ENCODE peak calls at places on chromosomes 3 and 15, in nine cellular contexts. One of them, this sample, is unnamed.

GRCh38 chr3:78728406-78729145 is 1039.2 kb downstream of the ROBO1 start:
- DNase-seq in GM12864: no peak
- DNase-seq in endodermal cell: peak; percentile 49
- DNase-seq in IMR-90: peak; percentile 56
- DNase-seq in SK-N-SH: peak; percentile 34
- DNase-seq in MM.1S: no peak
- DNase-seq in fibroblast of pulmonary artery: peak; percentile 47
- DNase-seq in A549: peak; percentile 21
- DNase-seq in heart left ventricle: peak; percentile 65
- DNase-seq in this sample: peak; percentile 62

GRCh38 chr3:30098656-30099454 is 507.5 kb upstream of the TGFBR2 start:
- DNase-seq in IMR-90: peak; percentile 60
- DNase-seq in fibroblast of pulmonary artery: peak; percentile 66
- DNase-seq in heart left ventricle: no peak
- DNase-seq in SK-N-SH: no peak
- DNase-seq in A549: no peak
- DNase-seq in endodermal cell: no peak
- DNase-seq in MM.1S: no peak
- DNase-seq in GM12864: no peak
- DNase-seq in this sample: peak; percentile 37

GRCh38 chr15:31086344-31086743 is 15.2 kb downstream of the TRPM1 start:
- DNase-seq in SK-N-SH: no peak
- DNase-seq in MM.1S: no peak
- DNase-seq in fibroblast of pulmonary artery: no peak
- DNase-seq in A549: no peak
- DNase-seq in IMR-90: no peak
- DNase-seq in GM12864: no peak
- DNase-seq in endodermal cell: no peak
- DNase-seq in heart left ventricle: no peak
- DNase-seq in this sample: no peak

GRCh38 chr15:31360843-31361763 is 34.5 kb downstream of the KLF13 start:
- DNase-seq in GM12864: peak; percentile 70
- DNase-seq in SK-N-SH: peak; percentile 39
- DNase-seq in heart left ventricle: peak; percentile 59
- DNase-seq in A549: no peak
- DNase-seq in MM.1S: peak; percentile 89
- DNase-seq in endodermal cell: no peak
- DNase-seq in fibroblast of pulmonary artery: no peak
- DNase-seq in IMR-90: no peak
- DNase-seq in this sample: no peak

GRCh38 chr15:41465822-41466421 is 27.8 kb upstream of the ITPKA start:
- DNase-seq in MM.1S: peak; percentile 56
- DNase-seq in heart left ventricle: no peak
- DNase-seq in endodermal cell: no peak
- DNase-seq in fibroblast of pulmonary artery: peak; percentile 82
- DNase-seq in SK-N-SH: peak; percentile 62
- DNase-seq in GM12864: no peak
- DNase-seq in IMR-90: peak; percentile 74
- DNase-seq in A549: peak; percentile 56
- DNase-seq in this sample: peak; percentile 36

GRCh38 chr15:63283126-63283525 is 5.7 kb downstream of the APH1B start:
- DNase-seq in SK-N-SH: no peak
- DNase-seq in endodermal cell: no peak
- DNase-seq in IMR-90: no peak
- DNase-seq in heart left ventricle: peak; percentile 33
- DNase-seq in MM.1S: no peak
- DNase-seq in fibroblast of pulmonary artery: no peak
- DNase-seq in A549: no peak
- DNase-seq in GM12864: no peak
- DNase-seq in this sample: no peak

GRCh38 chr3:198108756-198109155 is 148.7 kb downstream of the LMLN start:
- DNase-seq in A549: no peak
- DNase-seq in SK-N-SH: no peak
- DNase-seq in GM12864: no peak
- DNase-seq in IMR-90: no peak
- DNase-seq in MM.1S: no peak
- DNase-seq in endodermal cell: no peak
- DNase-seq in fibroblast of pulmonary artery: no peak
- DNase-seq in heart left ventricle: no peak
- DNase-seq in this sample: no peak

GRCh38 chr3:69326821-69327433 is 59.0 kb downstream of the FRMD4B start:
- DNase-seq in SK-N-SH: no peak
- DNase-seq in GM12864: peak; percentile 77
- DNase-seq in heart left ventricle: no peak
- DNase-seq in fibroblast of pulmonary artery: no peak
- DNase-seq in A549: no peak
- DNase-seq in IMR-90: no peak
- DNase-seq in endodermal cell: no peak
- DNase-seq in MM.1S: peak; percentile 94
- DNase-seq in this sample: no peak

GRCh38 chr3:24493951-24494615 is 567 bp downstream of the THRB start:
- DNase-seq in fibroblast of pulmonary artery: peak; percentile 26
- DNase-seq in SK-N-SH: peak; percentile 74
- DNase-seq in endodermal cell: peak; percentile 80
- DNase-seq in GM12864: no peak
- DNase-seq in A549: peak; percentile 37
- DNase-seq in MM.1S: no peak
- DNase-seq in heart left ventricle: peak; percentile 80
- DNase-seq in IMR-90: no peak
- DNase-seq in this sample: no peak

GRCh38 chr3:28667646-28668376 is 319.2 kb upstream of the AZI2 start:
- DNase-seq in GM12864: peak; percentile 39
- DNase-seq in heart left ventricle: peak; percentile 60
- DNase-seq in SK-N-SH: peak; percentile 61
- DNase-seq in MM.1S: peak; percentile 80
- DNase-seq in IMR-90: peak; percentile 52
- DNase-seq in A549: peak; percentile 65
- DNase-seq in fibroblast of pulmonary artery: peak; percentile 81
- DNase-seq in endodermal cell: peak; percentile 94
- DNase-seq in this sample: peak; percentile 6

GRCh38 chr3:100072328-100073048 is 41.8 kb downstream of the FILIP1L start:
- DNase-seq in fibroblast of pulmonary artery: no peak
- DNase-seq in heart left ventricle: no peak
- DNase-seq in MM.1S: no peak
- DNase-seq in A549: no peak
- DNase-seq in endodermal cell: no peak
- DNase-seq in IMR-90: no peak
- DNase-seq in SK-N-SH: no peak
- DNase-seq in GM12864: no peak
- DNase-seq in this sample: peak; percentile 31
- H3K4me3 ChIP-seq in fibroblast of pulmonary artery: no peak overlapping the region
- H3K4me3 ChIP-seq in heart left ventricle: no peak overlapping the region
- H3K4me3 ChIP-seq in MM.1S: no peak overlapping the region
- H3K4me3 ChIP-seq in A549: no peak overlapping the region
- H3K4me3 ChIP-seq in endodermal cell: no peak overlapping the region
- H3K4me3 ChIP-seq in IMR-90: no peak overlapping the region
- H3K4me3 ChIP-seq in SK-N-SH: no peak overlapping the region
- H3K4me3 ChIP-seq in GM12864: no peak overlapping the region
- H3K4me3 ChIP-seq in this sample: no peak overlapping the region

GRCh38 chr3:170180107-170180951 is 1.2 kb downstream of the PHC3 start:
- DNase-seq in A549: no peak
- DNase-seq in IMR-90: peak; percentile 42
- DNase-seq in heart left ventricle: no peak
- DNase-seq in GM12864: no peak
- DNase-seq in endodermal cell: no peak
- DNase-seq in fibroblast of pulmonary artery: peak; percentile 31
- DNase-seq in MM.1S: peak; percentile 28
- DNase-seq in SK-N-SH: no peak
- DNase-seq in this sample: no peak

GRCh38 chr3:170180952-170181876 is at the start of gene PHC3:
- DNase-seq in fibroblast of pulmonary artery: peak; percentile 90
- DNase-seq in IMR-90: peak; percentile 85
- DNase-seq in GM12864: peak; percentile 71
- DNase-seq in heart left ventricle: peak; percentile 95
- DNase-seq in SK-N-SH: peak; percentile 99
- DNase-seq in endodermal cell: peak; percentile 97
- DNase-seq in A549: peak; percentile 93
- DNase-seq in MM.1S: peak; percentile 95
- DNase-seq in this sample: peak; percentile 57

GRCh38 chr3:170178631-170179030 is 2.9 kb downstream of the PHC3 start:
- DNase-seq in endodermal cell: no peak
- DNase-seq in fibroblast of pulmonary artery: no peak
- DNase-seq in GM12864: no peak
- DNase-seq in heart left ventricle: no peak
- DNase-seq in A549: no peak
- DNase-seq in MM.1S: peak; percentile 40
- DNase-seq in SK-N-SH: no peak
- DNase-seq in IMR-90: no peak
- DNase-seq in this sample: no peak

GRCh38 chr3:170179444-170179843 is 2.1 kb downstream of the PHC3 start:
- DNase-seq in MM.1S: no peak
- DNase-seq in SK-N-SH: no peak
- DNase-seq in A549: no peak
- DNase-seq in endodermal cell: no peak
- DNase-seq in GM12864: no peak
- DNase-seq in fibroblast of pulmonary artery: no peak
- DNase-seq in heart left ventricle: no peak
- DNase-seq in IMR-90: no peak
- DNase-seq in this sample: no peak
- H3K4me3 ChIP-seq in MM.1S: peak overlapping the region; percentile 89
- H3K4me3 ChIP-seq in SK-N-SH: peak overlapping the region; percentile 94
- H3K4me3 ChIP-seq in A549: peak overlapping the region; percentile 78
- H3K4me3 ChIP-seq in endodermal cell: peak overlapping the region; percentile 95
- H3K4me3 ChIP-seq in GM12864: peak overlapping the region; percentile 98
- H3K4me3 ChIP-seq in fibroblast of pulmonary artery: peak overlapping the region; percentile 97
- H3K4me3 ChIP-seq in heart left ventricle: peak overlapping the region; percentile 94
- H3K4me3 ChIP-seq in IMR-90: peak overlapping the region; percentile 92
- H3K4me3 ChIP-seq in this sample: peak overlapping the region; percentile 96

DNA sequence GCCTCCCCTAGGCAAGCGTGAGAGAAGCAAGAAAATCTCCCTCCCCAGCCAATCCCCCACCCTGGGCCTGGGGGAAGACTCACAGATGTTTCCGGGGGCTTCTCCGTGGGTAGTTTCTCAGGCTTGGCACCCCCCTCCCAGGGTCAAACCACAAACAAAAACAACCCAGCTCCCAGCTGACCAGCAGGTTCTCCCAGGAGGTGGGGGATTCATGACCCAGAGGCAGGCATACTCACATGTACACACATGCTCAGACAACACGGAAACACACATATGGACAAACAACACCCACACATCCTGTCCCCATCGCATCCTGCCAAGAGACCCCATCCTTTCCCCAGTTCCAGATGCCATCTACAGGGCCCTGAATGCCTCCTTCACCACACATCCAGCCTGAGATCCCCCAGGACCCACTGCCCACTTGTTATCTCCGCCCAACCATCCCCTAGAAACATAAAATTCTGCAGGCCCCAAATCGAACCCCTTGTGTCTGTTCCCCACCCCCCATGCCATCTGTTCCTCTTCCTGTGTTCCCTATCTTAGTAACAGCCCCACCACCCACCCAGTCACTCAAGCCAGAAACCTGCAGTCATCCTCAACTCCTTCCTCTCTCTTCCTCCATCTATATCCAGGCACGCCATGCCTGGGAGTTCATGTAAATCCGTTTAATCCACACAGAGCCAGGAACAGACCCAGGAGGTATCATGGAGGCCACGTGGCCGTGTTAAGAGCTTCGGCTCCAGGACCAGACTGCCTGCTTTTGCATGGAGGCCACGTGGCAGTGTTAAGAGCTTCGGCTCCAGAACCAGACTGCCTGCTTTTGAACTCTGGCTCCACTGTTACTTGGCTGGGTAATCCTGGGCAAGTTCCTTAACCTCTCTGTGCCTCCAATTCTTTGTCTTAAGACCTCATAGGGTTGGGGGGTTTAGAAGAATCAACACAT is 5.0 kb downstream of the CSRNP1 start:
- DNase-seq in endodermal cell: peak; percentile 52
- DNase-seq in GM12864: no peak
- DNase-seq in SK-N-SH: no peak
- DNase-seq in A549: no peak
- DNase-seq in fibroblast of pulmonary artery: peak; percentile 68
- DNase-seq in heart left ventricle: no peak
- DNase-seq in IMR-90: peak; percentile 75
- DNase-seq in MM.1S: peak; percentile 41
- DNase-seq in this sample: no peak
- H3K4me3 ChIP-seq in endodermal cell: peak overlapping the region; percentile 90
- H3K4me3 ChIP-seq in GM12864: peak overlapping the region; percentile 60
- H3K4me3 ChIP-seq in SK-N-SH: no peak overlapping the region
- H3K4me3 ChIP-seq in A549: peak overlapping the region; percentile 18
- H3K4me3 ChIP-seq in fibroblast of pulmonary artery: peak overlapping the region; percentile 27
- H3K4me3 ChIP-seq in heart left ventricle: peak overlapping the region; percentile 29
- H3K4me3 ChIP-seq in IMR-90: no peak overlapping the region
- H3K4me3 ChIP-seq in MM.1S: peak overlapping the region; percentile 31
- H3K4me3 ChIP-seq in this sample: peak overlapping the region; percentile 9

GRCh38 chr3:82085356-82085755 is 323.9 kb upstream of the GBE1 start:
- DNase-seq in heart left ventricle: no peak
- DNase-seq in A549: no peak
- DNase-seq in SK-N-SH: no peak
- DNase-seq in MM.1S: no peak
- DNase-seq in GM12864: no peak
- DNase-seq in IMR-90: no peak
- DNase-seq in endodermal cell: no peak
- DNase-seq in fibroblast of pulmonary artery: peak; percentile 30
- DNase-seq in this sample: no peak
- H3K4me3 ChIP-seq in heart left ventricle: peak overlapping the region; percentile 13
- H3K4me3 ChIP-seq in A549: no peak overlapping the region
- H3K4me3 ChIP-seq in SK-N-SH: no peak overlapping the region
- H3K4me3 ChIP-seq in MM.1S: no peak overlapping the region
- H3K4me3 ChIP-seq in GM12864: no peak overlapping the region
- H3K4me3 ChIP-seq in IMR-90: no peak overlapping the region
- H3K4me3 ChIP-seq in endodermal cell: no peak overlapping the region
- H3K4me3 ChIP-seq in fibroblast of pulmonary artery: no peak overlapping the region
- H3K4me3 ChIP-seq in this sample: no peak overlapping the region

DNA sequence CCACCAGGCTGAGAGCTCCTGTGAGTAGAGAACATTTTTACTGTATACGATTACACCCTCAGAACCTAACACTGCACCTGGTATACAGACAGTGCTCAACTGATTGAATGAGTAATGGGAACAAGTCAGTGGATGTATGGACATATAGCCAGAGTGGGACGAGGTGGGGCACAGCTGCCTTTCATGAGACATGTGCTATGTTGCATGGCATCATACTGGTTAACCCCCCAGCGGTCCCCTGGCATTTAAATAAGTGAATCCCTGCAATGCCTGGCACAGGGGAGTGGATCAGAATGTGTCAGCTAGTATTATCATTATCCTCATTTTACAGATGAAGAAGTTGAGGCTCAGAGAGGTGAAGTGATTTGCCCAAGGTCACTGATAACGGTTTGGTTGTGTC is 55.8 kb upstream of the ATP2B2 start:
- DNase-seq in endodermal cell: no peak
- DNase-seq in A549: no peak
- DNase-seq in fibroblast of pulmonary artery: no peak
- DNase-seq in SK-N-SH: no peak
- DNase-seq in MM.1S: no peak
- DNase-seq in IMR-90: no peak
- DNase-seq in GM12864: no peak
- DNase-seq in heart left ventricle: peak; percentile 2
- DNase-seq in this sample: no peak
- H3K4me3 ChIP-seq in endodermal cell: no peak overlapping the region
- H3K4me3 ChIP-seq in A549: no peak overlapping the region
- H3K4me3 ChIP-seq in fibroblast of pulmonary artery: no peak overlapping the region
- H3K4me3 ChIP-seq in SK-N-SH: no peak overlapping the region
- H3K4me3 ChIP-seq in MM.1S: no peak overlapping the region
- H3K4me3 ChIP-seq in IMR-90: no peak overlapping the region
- H3K4me3 ChIP-seq in GM12864: no peak overlapping the region
- H3K4me3 ChIP-seq in heart left ventricle: no peak overlapping the region
- H3K4me3 ChIP-seq in this sample: no peak overlapping the region

GRCh38 chr3:46960081-46960701 is 16.4 kb downstream of the CCDC12 start:
- DNase-seq in fibroblast of pulmonary artery: peak; percentile 61
- DNase-seq in GM12864: no peak
- DNase-seq in IMR-90: peak; percentile 78
- DNase-seq in MM.1S: no peak
- DNase-seq in A549: no peak
- DNase-seq in endodermal cell: no peak
- DNase-seq in SK-N-SH: peak; percentile 50
- DNase-seq in heart left ventricle: no peak
- DNase-seq in this sample: no peak
- H3K4me3 ChIP-seq in fibroblast of pulmonary artery: no peak overlapping the region
- H3K4me3 ChIP-seq in GM12864: no peak overlapping the region
- H3K4me3 ChIP-seq in IMR-90: no peak overlapping the region
- H3K4me3 ChIP-seq in MM.1S: no peak overlapping the region
- H3K4me3 ChIP-seq in A549: no peak overlapping the region
- H3K4me3 ChIP-seq in endodermal cell: no peak overlapping the region
- H3K4me3 ChIP-seq in SK-N-SH: no peak overlapping the region
- H3K4me3 ChIP-seq in heart left ventricle: no peak overlapping the region
- H3K4me3 ChIP-seq in this sample: no peak overlapping the region

This sample was measured in skeletal muscle cell.